ENCODE peak calls at places on chromosomes 3 and 15, in five cellular contexts. A is astrocyte, N is OCI-LY7, K is tibial nerve, E is heart left ventricle. O is an unnamed sample.

GRCh38 chr3:65854606-65855304 is 184.0 kb downstream of the MAGI1 start:
- DNase-seq in N (no peak), A (peak), E (no peak), K (no peak), O (no peak)

GRCh38 chr3:111594205-111594604 is 941 bp downstream of the ZBED2 start:
- DNase-seq in N (no peak), K (no peak), A (peak), E (no peak), O (no peak)

GRCh38 chr3:29618395-29619291 is 337.8 kb downstream of the RBMS3 start:
- DNase-seq in N (no peak), A (no peak), E (no peak), K (no peak), O (no peak)

GRCh38 chr15:97745481-97746071 is 214.9 kb upstream of the ARRDC4 start:
- DNase-seq in A (no peak), E (no peak), N (peak), K (no peak), O (no peak)

GRCh38 chr15:33028495-33028894 is 166.0 kb downstream of the FMN1 start:
- DNase-seq in K (no peak), E (no peak), A (no peak), N (no peak), O (no peak)

GRCh38 chr3:120432105-120432860 is 18.5 kb downstream of the FSTL1 start:
- DNase-seq in A (peak), E (no peak), N (no peak), K (no peak), O (no peak)

GRCh38 chr15:47708116-47708515 is 9.2 kb upstream of the SEMA6D start:
- DNase-seq in E (no peak), K (no peak), N (no peak), A (no peak), O (no peak)

GRCh38 chr3:180646187-180646790 is 33.0 kb downstream of the CCDC39 start:
- DNase-seq in A (peak), K (no peak), N (no peak), E (no peak), O (no peak)

GRCh38 chr15:66923438-66923881 is 141.9 kb upstream of the SMAD3 start:
- DNase-seq in E (no peak), A (no peak), K (no peak), N (peak), O (no peak)

GRCh38 chr3:175940881-175941280 is 1081.7 kb downstream of the NAALADL2 start:
- DNase-seq in E (no peak), A (no peak), N (peak), K (no peak), O (no peak)

GRCh38 chr15:86375733-86376132 is 296.1 kb downstream of the AGBL1 start:
- DNase-seq in E (no peak), A (no peak), N (no peak), K (no peak), O (no peak)

GRCh38 chr3:49880581-49881328 is 11.0 kb upstream of the CAMKV start:
- DNase-seq in N (no peak), A (no peak), E (no peak), K (no peak), O (no peak)

GRCh38 chr3:57889807-57890206 is 118.4 kb upstream of the FLNB start:
- DNase-seq in K (no peak), A (peak), N (no peak), E (no peak), O (no peak)

GRCh38 chr3:5324780-5325179 is 137.3 kb downstream of the EDEM1 start:
- DNase-seq in K (no peak), E (no peak), A (no peak), N (no peak), O (no peak)

GRCh38 chr3:146250449-146251382 is at the start of gene PLSCR4:
- DNase-seq in N (no peak), A (peak), K (peak), E (peak), O (peak)

GRCh38 chr3:191358929-191359328 is 28.6 kb upstream of the UTS2B start:
- DNase-seq in K (no peak), A (no peak), E (no peak), N (no peak), O (no peak)

DNA sequence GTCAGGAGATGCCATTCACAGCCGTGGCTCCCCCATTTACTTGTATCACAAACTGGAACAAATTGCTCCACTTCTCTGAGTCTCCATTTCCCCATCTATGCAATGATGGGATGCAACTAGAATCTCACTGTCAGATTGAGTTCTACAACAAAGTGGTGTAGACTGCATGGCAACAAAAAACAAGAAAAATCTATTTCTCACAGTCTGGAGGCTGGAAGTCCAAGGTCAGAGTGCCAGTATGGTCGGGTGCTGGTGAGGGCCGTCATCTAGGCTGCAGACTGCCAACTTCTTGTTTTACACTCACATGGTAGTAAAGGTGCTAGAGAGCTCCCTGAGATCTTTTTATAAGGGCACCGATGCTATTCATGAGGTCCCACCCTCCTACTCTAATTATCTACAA is 158.4 kb upstream of the BCL6 start:
- DNase-seq in K (no peak), A (no peak), E (no peak), N (no peak), O (no peak)
- H3K27ac ChIP-seq in K (no peak), A (no peak), E (no peak), N (peak), O (no peak)

DNA sequence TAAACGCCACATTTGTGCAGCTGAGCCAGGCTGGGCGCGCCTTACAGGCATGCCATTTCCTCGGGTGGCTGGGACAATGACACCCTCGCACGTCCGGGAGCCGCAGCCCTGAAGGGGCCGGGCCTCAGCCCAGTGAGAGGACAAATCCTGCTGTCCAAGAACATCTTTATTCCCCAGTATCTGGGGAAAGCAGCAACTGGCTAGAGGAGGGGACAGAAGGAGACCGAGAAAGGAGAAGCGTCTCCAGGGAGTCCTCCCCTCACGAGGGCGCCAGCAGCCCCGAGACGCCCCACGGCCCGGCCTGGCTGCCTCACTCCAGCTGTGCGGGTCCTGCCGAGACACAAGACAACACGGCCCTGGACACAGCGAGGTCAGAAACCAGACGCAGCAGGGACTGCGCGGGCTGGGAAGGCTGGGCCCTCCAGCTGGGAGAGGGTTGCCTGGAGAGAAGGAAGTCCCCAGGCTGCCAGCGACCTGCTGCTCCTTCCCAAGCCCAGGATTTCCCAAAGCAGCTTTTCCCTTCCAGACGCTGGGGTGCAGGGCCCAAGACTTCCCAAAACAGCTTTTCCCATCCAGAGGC is 130.2 kb downstream of the CHSY1 start:
- DNase-seq in N (peak), K (peak), A (peak), E (peak), O (peak)
- H3K4me3 ChIP-seq in N (no peak), K (peak), A (peak), E (no peak), O (peak)

GRCh38 chr15:52140646-52141045 is 28.1 kb upstream of the BCL2L10 start:
- DNase-seq in N (no peak), E (no peak), K (no peak), A (no peak), O (no peak)
- H3K27ac ChIP-seq in N (no peak), E (no peak), K (no peak), A (no peak), O (no peak)

GRCh38 chr15:65066635-65067333 is 1.0 kb downstream of the RASL12 start:
- DNase-seq in K (no peak), A (no peak), N (no peak), E (no peak), O (peak)

GRCh38 chr15:65068436-65068835 is 645 bp upstream of the RASL12 start:
- DNase-seq in A (no peak), E (no peak), K (no peak), N (no peak), O (no peak)

GRCh38 chr15:65067334-65067644 is 502 bp downstream of the RASL12 start:
- DNase-seq in N (no peak), E (no peak), K (no peak), A (no peak), O (no peak)

GRCh38 chr15:65067645-65068416 is at the start of gene RASL12:
- DNase-seq in E (peak), K (no peak), A (no peak), N (no peak), O (peak)

GRCh38 chr15:65066001-65066634 is 1.7 kb downstream of the RASL12 start:
- DNase-seq in A (peak), E (no peak), N (no peak), K (no peak), O (no peak)
- H3K4me3 ChIP-seq in A (no peak), E (no peak), N (no peak), K (peak), O (peak)

DNA sequence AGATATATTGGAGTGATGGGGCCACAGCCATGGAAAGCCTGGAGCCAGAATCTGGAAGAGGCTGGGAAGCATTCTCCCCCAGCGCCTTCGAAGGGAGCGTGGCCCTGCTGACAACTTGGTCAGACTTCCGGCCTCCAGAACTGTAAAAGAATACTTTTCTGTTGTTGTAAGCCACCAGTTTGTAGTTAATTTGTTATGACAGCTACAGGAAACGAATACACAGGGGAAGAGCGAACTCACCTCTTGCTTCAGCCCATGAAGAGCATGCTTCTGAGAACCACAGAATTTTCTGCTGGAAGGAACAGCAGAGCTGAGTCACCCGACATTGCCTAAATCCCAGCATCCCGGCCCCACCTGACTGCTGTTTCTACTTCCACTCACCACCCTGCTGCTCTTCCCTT is 501.7 kb downstream of the SHQ1 start:
- DNase-seq in E (no peak), A (peak), N (no peak), K (no peak), O (peak)
- H3K27ac ChIP-seq in E (no peak), A (peak), N (no peak), K (no peak), O (peak)

GRCh38 chr15:61857169-61857829 is 202.9 kb downstream of the VPS13C start:
- DNase-seq in N (peak), A (no peak), K (no peak), E (no peak), O (no peak)
- H3K4me3 ChIP-seq in N (peak), A (no peak), K (no peak), E (peak), O (peak)

GRCh38 chr3:141578197-141578596 is 91.4 kb downstream of the RASA2 start:
- DNase-seq in A (peak), E (no peak), K (no peak), N (no peak), O (no peak)
- H3K27ac ChIP-seq in A (no peak), E (no peak), K (no peak), N (no peak), O (no peak)

GRCh38 chr15:90400005-90400758 is 12.1 kb downstream of the IQGAP1 start:
- DNase-seq in E (no peak), N (no peak), A (no peak), K (no peak), O (no peak)
- H3K4me3 ChIP-seq in E (no peak), N (peak), A (peak), K (no peak), O (no peak)

DNA sequence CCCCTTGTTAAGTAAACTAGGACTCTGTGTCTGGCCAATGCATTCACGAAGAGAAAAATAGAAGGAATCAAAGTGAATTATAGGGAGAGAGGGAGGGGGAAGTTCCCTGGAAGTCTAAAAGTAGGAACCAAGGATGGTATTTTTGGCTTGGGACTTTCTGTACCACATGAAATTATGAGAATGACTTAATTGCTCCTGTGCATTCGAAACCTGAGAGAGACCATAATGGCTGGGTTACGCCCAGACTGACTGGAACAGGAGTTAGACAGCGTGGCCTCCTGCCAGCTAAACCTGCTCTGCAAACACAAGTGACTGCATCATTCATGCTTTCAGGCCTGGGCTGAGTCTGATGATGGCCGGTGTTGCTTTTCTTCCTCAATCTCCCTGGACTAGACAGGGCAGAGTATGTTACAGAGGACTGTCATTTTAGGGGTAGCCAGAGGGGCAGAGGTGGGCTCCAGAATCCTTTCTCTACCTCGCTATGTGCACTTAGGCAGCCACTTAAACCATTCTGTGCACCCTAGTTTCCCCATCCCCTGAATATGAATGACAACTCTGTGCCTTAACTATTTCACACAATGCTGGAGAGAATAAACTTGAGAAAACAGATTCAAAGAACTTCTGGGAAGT is 58.9 kb downstream of the MYO1E start:
- DNase-seq in A (peak), E (peak), N (no peak), K (peak), O (peak)
- H3K27ac ChIP-seq in A (no peak), E (no peak), N (no peak), K (no peak), O (peak)